ENCODE peak calls at places on chromosomes 16 and 17, in four cellular contexts. T is PC-9, Z is right atrium auricular region, I is cardiac muscle cell. W is an unnamed sample.

GRCh38 chr16:67216612-67217490 is 10.1 kb upstream of the TMEM208 start:
- DNase-seq in T (no peak), Z (peak), I (no peak), W (no peak)

GRCh38 chr16:89194340-89195311 is 5.7 kb downstream of the SLC22A31 start:
- DNase-seq in T (no peak), Z (no peak), I (no peak), W (no peak)

GRCh38 chr16:66935319-66936011 is at the start of gene CES2:
- DNase-seq in T (peak), Z (no peak), I (no peak), W (peak)

GRCh38 chr17:40100669-40101366 is 429 bp upstream of the NR1D1 start:
- DNase-seq in T (peak), Z (peak), I (peak), W (peak)

GRCh38 chr17:30309591-30309990 is 17.8 kb upstream of the BLMH start:
- DNase-seq in T (no peak), Z (no peak), I (no peak), W (no peak)

GRCh38 chr16:21021316-21021715 is 120.7 kb downstream of the LYRM1 start:
- DNase-seq in T (no peak), Z (no peak), I (no peak), W (no peak)

GRCh38 chr16:2968368-2968737 is 795 bp upstream of the PAQR4 start:
- DNase-seq in T (no peak), Z (no peak), I (no peak), W (peak)

GRCh38 chr17:4986951-4987766 is at the start of gene CAMTA2:
- DNase-seq in T (peak), Z (peak), I (peak), W (peak)

GRCh38 chr17:1034652-1035210 is 37.8 kb downstream of the TIMM22 start:
- DNase-seq in T (no peak), Z (no peak), I (no peak), W (no peak)

GRCh38 chr16:29736112-29736511 is 9.7 kb downstream of the C16orf54 start:
- DNase-seq in T (no peak), Z (no peak), I (no peak), W (no peak)

GRCh38 chr16:72854537-72854936 is 193.4 kb downstream of the ZFHX3 start:
- DNase-seq in T (no peak), Z (no peak), I (no peak), W (no peak)

GRCh38 chr16:72858611-72859493 is 189.1 kb downstream of the ZFHX3 start:
- DNase-seq in T (no peak), Z (no peak), I (no peak), W (no peak)

GRCh38 chr16:72859581-72859980 is 188.3 kb downstream of the ZFHX3 start:
- DNase-seq in T (no peak), Z (no peak), I (no peak), W (no peak)

GRCh38 chr16:72857841-72858594 is 189.9 kb downstream of the ZFHX3 start:
- DNase-seq in T (no peak), Z (no peak), I (no peak), W (no peak)

GRCh38 chr16:72856797-72857196 is 191.1 kb downstream of the ZFHX3 start:
- DNase-seq in T (no peak), Z (no peak), I (no peak), W (peak)
- TF ChIP-seq CTCF in T (peak), Z (no peak), I (peak), W (peak)

GRCh38 chr17:77772461-77772897 is 186.0 kb upstream of the TNRC6C start:
- DNase-seq in T (no peak), Z (peak), I (peak), W (peak)
- TF ChIP-seq CTCF in T (peak), Z (peak), I (peak), W (peak)

GRCh38 chr17:21061971-21062526 is 19.2 kb upstream of the USP22 start:
- DNase-seq in T (no peak), Z (no peak), I (no peak), W (no peak)
- TF ChIP-seq CTCF in T (no peak), Z (no peak), I (no peak), W (no peak)

GRCh38 chr16:53219795-53220194 is 165.0 kb downstream of the CHD9 start:
- DNase-seq in T (no peak), Z (no peak), I (no peak), W (no peak)

GRCh38 chr16:53216798-53217197 is 162.0 kb downstream of the CHD9 start:
- DNase-seq in T (no peak), Z (no peak), I (no peak), W (no peak)

GRCh38 chr16:53224932-53225533 is 170.2 kb downstream of the CHD9 start:
- DNase-seq in T (no peak), Z (no peak), I (no peak), W (no peak)

GRCh38 chr16:53220585-53220984 is 165.8 kb downstream of the CHD9 start:
- DNase-seq in T (no peak), Z (no peak), I (peak), W (no peak)
- TF ChIP-seq CTCF in T (no peak), Z (no peak), I (peak), W (no peak)

DNA sequence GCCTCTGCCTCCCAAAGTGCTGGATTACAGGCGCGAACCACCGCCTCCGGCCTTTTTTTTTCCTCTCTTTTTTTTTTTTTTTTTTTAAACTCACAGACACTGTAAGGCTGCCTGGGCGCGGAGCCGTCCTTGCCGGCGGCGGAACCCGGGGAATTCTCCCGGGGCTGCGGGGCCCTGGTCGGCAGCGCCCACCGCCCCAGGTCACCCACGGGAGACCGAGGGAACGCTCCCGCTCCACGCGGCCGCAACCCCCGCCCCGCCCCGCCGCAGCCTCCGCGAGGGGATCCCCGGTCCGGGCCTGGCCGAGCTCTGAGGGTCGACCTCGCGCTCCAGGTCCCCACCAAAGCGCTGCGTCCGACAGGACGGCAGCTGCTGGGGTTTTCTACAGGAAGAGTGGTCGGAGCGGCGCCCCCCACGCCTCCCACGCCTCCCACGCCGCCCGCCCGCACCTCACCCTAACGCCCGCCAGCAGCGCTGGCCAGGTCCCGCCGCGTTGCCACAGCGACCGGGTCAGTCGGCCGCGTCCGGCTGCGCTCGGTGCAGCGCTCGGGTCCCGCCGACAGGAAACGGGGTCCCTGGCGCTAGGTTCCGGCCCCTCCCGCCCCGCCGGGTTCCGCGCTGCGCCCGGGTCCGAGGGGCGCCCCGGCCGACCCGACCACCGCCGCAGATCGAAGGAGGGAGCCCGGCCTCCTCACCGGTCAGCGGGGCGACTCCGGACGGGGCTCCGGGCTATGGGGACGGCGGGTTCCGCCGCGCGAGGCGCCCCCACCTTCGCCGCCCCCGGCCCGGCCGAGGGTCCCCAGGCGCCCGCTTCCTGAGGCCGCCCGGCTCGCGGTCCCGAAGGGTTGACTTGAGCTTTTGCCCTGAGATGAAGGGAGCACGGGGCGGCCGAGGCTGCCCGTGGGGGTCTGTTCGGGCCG is at the start of gene CCDC57:
- DNase-seq in T (no peak), Z (no peak), I (peak), W (peak)
- TF ChIP-seq CTCF in T (no peak), Z (no peak), I (no peak), W (no peak)

DNA sequence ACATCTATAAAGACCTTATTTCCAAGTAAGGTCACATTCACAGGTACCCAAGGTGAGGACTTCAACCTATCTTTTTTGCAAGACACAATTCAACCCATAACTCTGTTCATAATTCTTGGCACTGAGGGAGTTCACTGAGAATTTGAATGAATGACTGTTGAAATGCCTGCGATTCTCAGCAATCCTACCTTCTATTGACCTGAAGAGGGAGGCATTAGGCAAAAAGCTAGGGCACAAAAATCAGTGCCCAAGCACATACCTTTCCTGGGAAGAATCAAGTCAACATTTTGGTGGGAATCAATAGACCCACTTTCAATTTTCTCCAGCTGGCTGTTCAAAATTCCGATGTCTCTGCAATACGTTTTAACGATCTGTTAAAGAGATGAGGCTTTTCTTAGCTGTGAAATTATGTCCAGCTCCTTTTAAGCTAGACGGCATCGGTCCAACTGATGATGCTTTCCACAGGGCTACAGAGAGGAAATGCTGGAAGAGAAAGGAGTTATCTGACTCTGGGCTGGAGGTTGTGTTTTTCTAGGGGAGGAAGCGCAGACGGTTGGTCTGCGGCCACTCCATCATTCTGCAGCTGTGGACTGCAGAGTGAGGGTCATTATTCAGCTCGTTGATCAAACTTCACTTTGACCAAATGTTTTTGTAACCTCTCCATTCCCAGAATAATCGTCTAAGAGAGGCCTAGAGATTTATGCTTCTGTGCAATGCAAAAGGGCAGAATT is 25.1 kb downstream of the BCO1 start:
- DNase-seq in T (no peak), Z (no peak), I (no peak), W (peak)
- TF ChIP-seq CTCF in T (peak), Z (no peak), I (peak), W (peak)

GRCh38 chr17:17784599-17785264 is 52.1 kb downstream of the SREBF1 start:
- DNase-seq in T (no peak), Z (no peak), I (no peak), W (no peak)
- TF ChIP-seq CTCF in T (peak), Z (no peak), I (peak), W (no peak)

GRCh38 chr17:32111141-32111771 is 31.0 kb upstream of the RHOT1 start:
- DNase-seq in T (no peak), Z (no peak), I (peak), W (peak)
- TF ChIP-seq CTCF in T (no peak), Z (no peak), I (peak), W (no peak)

GRCh38 chr17:2075336-2076056 is 20.6 kb downstream of the HIC1 start:
- DNase-seq in T (no peak), Z (no peak), I (peak), W (peak)
- TF ChIP-seq CTCF in T (no peak), Z (no peak), I (peak), W (no peak)

GRCh38 chr17:74305865-74306654 is 20.0 kb upstream of the KIF19 start:
- DNase-seq in T (no peak), Z (no peak), I (no peak), W (peak)
- TF ChIP-seq CTCF in T (no peak), Z (no peak), I (no peak), W (peak)

W was measured in MCF 10A.